ENCODE peak calls at places on chromosomes 3 and 15, in eight cellular contexts. One of them, this sample, is unnamed.

GRCh38 chr15:74710349-74711094 is 14.7 kb upstream of the EDC3 start:
- DNase-seq in stimulated activated naive B cell treated with anti-CD40 and anti-IgM and Interleukin-4, amounts not matched to agents 10 μg/mL and 1 μg/mL and 100 μg/mL, for 72 hours: no peak
- DNase-seq in H1: no peak
- DNase-seq in HEK293T: no peak
- DNase-seq in non-pigmented ciliary epithelial cell: no peak
- DNase-seq in dermis blood vessel endothelial cell: no peak
- DNase-seq in MCF 10A: no peak
- DNase-seq in stimulated activated CD4-positive, alpha-beta T cell treated with anti-CD3 and anti-CD28 coated beads, Interleukin-1b, Interleukin-23, amount 100 ng/mL, for 24 hours: no peak
- DNase-seq in this sample: no peak

GRCh38 chr3:38960042-38960622 is 91.6 kb downstream of the SCN11A start:
- DNase-seq in stimulated activated naive B cell treated with anti-CD40 and anti-IgM and Interleukin-4, amounts not matched to agents 10 μg/mL and 1 μg/mL and 100 μg/mL, for 72 hours: no peak
- DNase-seq in H1: no peak
- DNase-seq in HEK293T: no peak
- DNase-seq in non-pigmented ciliary epithelial cell: no peak
- DNase-seq in dermis blood vessel endothelial cell: no peak
- DNase-seq in MCF 10A: no peak
- DNase-seq in stimulated activated CD4-positive, alpha-beta T cell treated with anti-CD3 and anti-CD28 coated beads, Interleukin-1b, Interleukin-23, amount 100 ng/mL, for 24 hours: no peak
- DNase-seq in this sample: no peak

GRCh38 chr3:112818289-112818688 is 28.4 kb downstream of the CD200R1L start:
- DNase-seq in stimulated activated naive B cell treated with anti-CD40 and anti-IgM and Interleukin-4, amounts not matched to agents 10 μg/mL and 1 μg/mL and 100 μg/mL, for 72 hours: no peak
- DNase-seq in H1: no peak
- DNase-seq in HEK293T: no peak
- DNase-seq in non-pigmented ciliary epithelial cell: no peak
- DNase-seq in dermis blood vessel endothelial cell: no peak
- DNase-seq in MCF 10A: peak; percentile 25
- DNase-seq in stimulated activated CD4-positive, alpha-beta T cell treated with anti-CD3 and anti-CD28 coated beads, Interleukin-1b, Interleukin-23, amount 100 ng/mL, for 24 hours: no peak
- DNase-seq in this sample: peak; percentile 28

GRCh38 chr3:165839296-165840076 is 2.3 kb upstream of the BCHE start:
- DNase-seq in stimulated activated naive B cell treated with anti-CD40 and anti-IgM and Interleukin-4, amounts not matched to agents 10 μg/mL and 1 μg/mL and 100 μg/mL, for 72 hours: no peak
- DNase-seq in H1: no peak
- DNase-seq in HEK293T: peak; percentile 31
- DNase-seq in non-pigmented ciliary epithelial cell: no peak
- DNase-seq in dermis blood vessel endothelial cell: no peak
- DNase-seq in MCF 10A: no peak
- DNase-seq in stimulated activated CD4-positive, alpha-beta T cell treated with anti-CD3 and anti-CD28 coated beads, Interleukin-1b, Interleukin-23, amount 100 ng/mL, for 24 hours: no peak
- DNase-seq in this sample: no peak

GRCh38 chr3:79339846-79340245 is 428.0 kb downstream of the ROBO1 start:
- DNase-seq in stimulated activated naive B cell treated with anti-CD40 and anti-IgM and Interleukin-4, amounts not matched to agents 10 μg/mL and 1 μg/mL and 100 μg/mL, for 72 hours: no peak
- DNase-seq in H1: no peak
- DNase-seq in HEK293T: no peak
- DNase-seq in non-pigmented ciliary epithelial cell: no peak
- DNase-seq in dermis blood vessel endothelial cell: no peak
- DNase-seq in MCF 10A: no peak
- DNase-seq in stimulated activated CD4-positive, alpha-beta T cell treated with anti-CD3 and anti-CD28 coated beads, Interleukin-1b, Interleukin-23, amount 100 ng/mL, for 24 hours: no peak
- DNase-seq in this sample: no peak

GRCh38 chr15:67574981-67575632 is 32.6 kb downstream of the MAP2K5 start:
- DNase-seq in stimulated activated naive B cell treated with anti-CD40 and anti-IgM and Interleukin-4, amounts not matched to agents 10 μg/mL and 1 μg/mL and 100 μg/mL, for 72 hours: no peak
- DNase-seq in H1: no peak
- DNase-seq in HEK293T: no peak
- DNase-seq in non-pigmented ciliary epithelial cell: no peak
- DNase-seq in dermis blood vessel endothelial cell: no peak
- DNase-seq in MCF 10A: no peak
- DNase-seq in stimulated activated CD4-positive, alpha-beta T cell treated with anti-CD3 and anti-CD28 coated beads, Interleukin-1b, Interleukin-23, amount 100 ng/mL, for 24 hours: no peak
- DNase-seq in this sample: no peak

GRCh38 chr3:13401149-13401548 is 19.0 kb downstream of the NUP210 start:
- DNase-seq in stimulated activated naive B cell treated with anti-CD40 and anti-IgM and Interleukin-4, amounts not matched to agents 10 μg/mL and 1 μg/mL and 100 μg/mL, for 72 hours: no peak
- DNase-seq in H1: no peak
- DNase-seq in HEK293T: no peak
- DNase-seq in non-pigmented ciliary epithelial cell: no peak
- DNase-seq in dermis blood vessel endothelial cell: no peak
- DNase-seq in MCF 10A: no peak
- DNase-seq in stimulated activated CD4-positive, alpha-beta T cell treated with anti-CD3 and anti-CD28 coated beads, Interleukin-1b, Interleukin-23, amount 100 ng/mL, for 24 hours: no peak
- DNase-seq in this sample: no peak

GRCh38 chr3:2875699-2876098 is 234.5 kb downstream of the IL5RA start:
- DNase-seq in stimulated activated naive B cell treated with anti-CD40 and anti-IgM and Interleukin-4, amounts not matched to agents 10 μg/mL and 1 μg/mL and 100 μg/mL, for 72 hours: no peak
- DNase-seq in H1: no peak
- DNase-seq in HEK293T: no peak
- DNase-seq in non-pigmented ciliary epithelial cell: no peak
- DNase-seq in dermis blood vessel endothelial cell: no peak
- DNase-seq in MCF 10A: no peak
- DNase-seq in stimulated activated CD4-positive, alpha-beta T cell treated with anti-CD3 and anti-CD28 coated beads, Interleukin-1b, Interleukin-23, amount 100 ng/mL, for 24 hours: no peak
- DNase-seq in this sample: no peak

GRCh38 chr3:14208977-14209394 is 30.4 kb downstream of the LSM3 start:
- DNase-seq in stimulated activated naive B cell treated with anti-CD40 and anti-IgM and Interleukin-4, amounts not matched to agents 10 μg/mL and 1 μg/mL and 100 μg/mL, for 72 hours: no peak
- DNase-seq in H1: no peak
- DNase-seq in HEK293T: no peak
- DNase-seq in non-pigmented ciliary epithelial cell: no peak
- DNase-seq in dermis blood vessel endothelial cell: no peak
- DNase-seq in MCF 10A: no peak
- DNase-seq in stimulated activated CD4-positive, alpha-beta T cell treated with anti-CD3 and anti-CD28 coated beads, Interleukin-1b, Interleukin-23, amount 100 ng/mL, for 24 hours: no peak
- DNase-seq in this sample: no peak